ENCODE peak calls at places on chromosomes 7 and 10, in five cellular contexts. R is H9, C is MCF 10A, P is progenitor cell of endocrine pancreas, J is astrocyte of the cerebellum. X is an unnamed sample.

GRCh38 chr10:61877882-61878281 is 23.6 kb upstream of the ARID5B start:
- DNase-seq in R (no peak), C (no peak), P (no peak), J (no peak), X (no peak)

GRCh38 chr10:63491558-63492316 is 26.0 kb upstream of the JMJD1C start:
- DNase-seq in R (no peak), C (peak), P (no peak), J (peak), X (no peak)

GRCh38 chr7:150755473-150756099 is 18.4 kb downstream of the GIMAP5 start:
- DNase-seq in R (no peak), C (no peak), P (no peak), J (no peak), X (no peak)

GRCh38 chr10:78732381-78732780 is 336.4 kb upstream of the ZMIZ1 start:
- DNase-seq in R (no peak), C (no peak), P (no peak), J (no peak), X (no peak)

GRCh38 chr10:97612386-97612785 is 20.9 kb downstream of the MORN4 start:
- DNase-seq in R (peak), C (peak), P (no peak), J (peak), X (peak)

GRCh38 chr10:79472449-79472848 is 27.0 kb upstream of the ZCCHC24 start:
- DNase-seq in R (peak), C (no peak), P (no peak), J (no peak), X (no peak)

GRCh38 chr7:21767300-21767900 is 178.3 kb downstream of the CDCA7L start:
- DNase-seq in R (peak), C (peak), P (peak), J (peak), X (peak)

GRCh38 chr10:2893446-2893845 is 173.9 kb upstream of the PFKP start:
- DNase-seq in R (no peak), C (no peak), P (no peak), J (no peak), X (no peak)

GRCh38 chr10:391304-391703 is 256.0 kb downstream of the ZMYND11 start:
- DNase-seq in R (no peak), C (peak), P (no peak), J (no peak), X (no peak)

GRCh38 chr7:35505031-35505430 is 189.9 kb downstream of the HERPUD2 start:
- DNase-seq in R (peak), C (no peak), P (no peak), J (no peak), X (no peak)

GRCh38 chr10:126521354-126521753 is 133.1 kb upstream of the ADAM12 start:
- DNase-seq in R (no peak), C (peak), P (no peak), J (peak), X (no peak)

GRCh38 chr10:114970515-114970914 is 32.5 kb downstream of the TRUB1 start:
- DNase-seq in R (peak), C (peak), P (no peak), J (no peak), X (no peak)

GRCh38 chr7:99409192-99409572 is 413 bp downstream of the BUD31 start:
- DNase-seq in R (no peak), C (no peak), P (no peak), J (no peak), X (no peak)

GRCh38 chr10:88154596-88155250 is 291.3 kb downstream of the PTEN start:
- DNase-seq in R (no peak), C (peak), P (no peak), J (no peak), X (no peak)

GRCh38 chr7:43637114-43637806 is 54.4 kb downstream of the STK17A start:
- DNase-seq in R (no peak), C (peak), P (no peak), J (no peak), X (no peak)

GRCh38 chr7:50372921-50373320 is 68.4 kb downstream of the IKZF1 start:
- DNase-seq in R (no peak), C (no peak), P (no peak), J (no peak), X (no peak)

GRCh38 chr7:18013936-18014335 is 13.7 kb downstream of the PRPS1L1 start:
- DNase-seq in R (no peak), C (no peak), P (no peak), J (no peak), X (no peak)

X was measured in iPS DF 19.7.